ENCODE peak calls at places on chromosome 10, in eight cellular contexts. E is AG04449; Y is PC-3; S is coronary artery; P is HFFc6; T is activated CD8-positive, alpha-beta T cell treated with anti-CD3 and anti-CD28 coated beads for 36 hours; R is tibial nerve; F is IMR-90. B is an unnamed sample.

GRCh38 chr10:63494951-63495350 is 26.2 kb upstream of the REEP3 start:
- DNase-seq in E (no peak), Y (no peak), S (no peak), P (no peak), T (no peak), R (no peak), F (no peak), B (no peak)

GRCh38 chr10:126242352-126243260 is 145.7 kb downstream of the ADAM12 start:
- DNase-seq in E (peak), Y (no peak), S (peak), P (peak), T (no peak), R (no peak), F (peak), B (peak)

GRCh38 chr10:64110079-64110478 is 588.9 kb downstream of the REEP3 start:
- DNase-seq in E (no peak), Y (peak), S (no peak), P (no peak), T (no peak), R (no peak), F (no peak), B (no peak)

GRCh38 chr10:84668186-84668763 is 339.9 kb downstream of the CCSER2 start:
- DNase-seq in E (no peak), Y (no peak), S (no peak), P (no peak), T (no peak), R (no peak), F (no peak), B (no peak)

GRCh38 chr10:101525848-101526247 is 62.2 kb downstream of the POLL start:
- DNase-seq in E (no peak), Y (no peak), S (no peak), P (no peak), T (no peak), R (no peak), F (no peak), B (no peak)

GRCh38 chr10:118481871-118482270 is 113.6 kb downstream of the PRLHR start:
- DNase-seq in E (no peak), Y (peak), S (no peak), P (no peak), T (no peak), R (no peak), F (no peak), B (no peak)

GRCh38 chr10:105885495-105885894 is 1244.4 kb downstream of the SORCS3 start:
- DNase-seq in E (no peak), Y (no peak), S (no peak), P (no peak), T (no peak), R (no peak), F (no peak), B (no peak)

GRCh38 chr10:111990734-111991133 is 192.8 kb downstream of the GPAM start:
- DNase-seq in E (no peak), Y (no peak), S (no peak), P (no peak), T (no peak), R (no peak), F (no peak), B (no peak)

GRCh38 chr10:59268460-59268859 is 92.0 kb downstream of the PHYHIPL start:
- DNase-seq in E (no peak), Y (no peak), S (no peak), P (no peak), T (no peak), R (no peak), F (no peak), B (no peak)

DNA sequence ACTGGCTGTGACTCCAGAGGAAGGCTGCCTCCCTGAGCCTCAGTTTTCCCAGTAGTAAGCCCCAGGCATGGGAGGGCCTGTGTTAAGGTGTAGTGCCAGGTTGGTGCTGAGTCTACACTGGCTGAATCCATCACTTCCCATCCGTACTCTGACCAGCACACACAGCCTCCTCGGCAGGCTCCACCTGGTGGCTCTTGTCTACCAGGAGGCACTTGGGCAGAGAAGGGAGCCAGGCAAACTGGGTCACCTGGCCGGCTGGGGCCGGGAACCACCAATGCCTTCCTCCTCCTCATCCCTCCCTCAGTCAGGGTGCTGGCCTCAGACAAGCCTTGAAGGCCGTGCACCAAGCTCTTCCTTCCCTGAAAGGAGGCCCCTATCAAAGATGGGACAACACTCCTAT is 75.7 kb downstream of the CHST15 start:
- DNase-seq in E (no peak), Y (no peak), S (no peak), P (no peak), T (no peak), R (no peak), F (no peak), B (no peak)
- TF ChIP-seq CTCF in E (no peak), Y (no peak), S (no peak), P (no peak), T (no peak), R (no peak), F (no peak), B (no peak)

GRCh38 chr10:277963-278362 is 142.7 kb downstream of the ZMYND11 start:
- DNase-seq in E (no peak), Y (no peak), S (no peak), P (no peak), T (no peak), R (no peak), F (no peak), B (no peak)

GRCh38 chr10:279232-279631 is 144.0 kb downstream of the ZMYND11 start:
- DNase-seq in E (no peak), Y (no peak), S (no peak), P (no peak), T (no peak), R (no peak), F (no peak), B (no peak)

GRCh38 chr10:282294-283139 is 147.3 kb downstream of the ZMYND11 start:
- DNase-seq in E (peak), Y (peak), S (no peak), P (peak), T (no peak), R (no peak), F (peak), B (no peak)

GRCh38 chr10:278707-279106 is 143.5 kb downstream of the ZMYND11 start:
- DNase-seq in E (no peak), Y (no peak), S (no peak), P (no peak), T (no peak), R (no peak), F (no peak), B (no peak)

GRCh38 chr10:279655-280054 is 144.4 kb downstream of the ZMYND11 start:
- DNase-seq in E (no peak), Y (no peak), S (no peak), P (no peak), T (no peak), R (no peak), F (no peak), B (no peak)
- TF ChIP-seq CTCF in E (no peak), Y (peak), S (no peak), P (no peak), T (no peak), R (no peak), F (no peak), B (no peak)

DNA sequence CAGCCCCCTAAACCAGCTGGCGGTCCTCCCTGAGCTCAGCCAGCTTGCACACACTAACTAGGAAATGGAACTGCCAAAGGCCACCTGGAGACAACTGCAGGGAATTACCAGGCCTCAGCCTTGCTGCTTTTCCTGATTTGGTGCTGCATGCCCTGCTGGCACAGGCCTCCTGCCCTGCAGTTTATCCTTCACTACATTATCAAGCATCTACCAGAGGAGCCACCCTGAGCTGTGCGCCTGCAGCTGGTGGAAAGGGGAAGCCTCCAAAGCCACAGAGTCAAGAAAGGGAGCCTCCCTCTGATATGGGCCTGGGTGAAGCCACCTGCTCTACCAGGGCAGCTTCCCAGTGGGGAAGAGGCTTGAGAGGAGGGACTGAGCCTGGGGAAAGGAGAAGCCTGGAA is 139.8 kb downstream of the GRID1 start:
- DNase-seq in E (no peak), Y (no peak), S (no peak), P (no peak), T (no peak), R (no peak), F (no peak), B (no peak)
- TF ChIP-seq CTCF in E (no peak), Y (no peak), S (no peak), P (no peak), T (no peak), R (no peak), F (no peak), B (no peak)

GRCh38 chr10:122112625-122113160 is 123.7 kb downstream of the TACC2 start:
- DNase-seq in E (peak), Y (peak), S (peak), P (peak), T (no peak), R (peak), F (peak), B (peak)

GRCh38 chr10:122114156-122114747 is 125.3 kb downstream of the TACC2 start:
- DNase-seq in E (no peak), Y (peak), S (peak), P (no peak), T (no peak), R (peak), F (peak), B (no peak)

GRCh38 chr10:122115874-122116273 is 126.9 kb downstream of the TACC2 start:
- DNase-seq in E (no peak), Y (no peak), S (no peak), P (no peak), T (no peak), R (no peak), F (no peak), B (no peak)

GRCh38 chr10:122112021-122112616 is 123.2 kb downstream of the TACC2 start:
- DNase-seq in E (no peak), Y (peak), S (no peak), P (peak), T (no peak), R (peak), F (peak), B (no peak)

DNA sequence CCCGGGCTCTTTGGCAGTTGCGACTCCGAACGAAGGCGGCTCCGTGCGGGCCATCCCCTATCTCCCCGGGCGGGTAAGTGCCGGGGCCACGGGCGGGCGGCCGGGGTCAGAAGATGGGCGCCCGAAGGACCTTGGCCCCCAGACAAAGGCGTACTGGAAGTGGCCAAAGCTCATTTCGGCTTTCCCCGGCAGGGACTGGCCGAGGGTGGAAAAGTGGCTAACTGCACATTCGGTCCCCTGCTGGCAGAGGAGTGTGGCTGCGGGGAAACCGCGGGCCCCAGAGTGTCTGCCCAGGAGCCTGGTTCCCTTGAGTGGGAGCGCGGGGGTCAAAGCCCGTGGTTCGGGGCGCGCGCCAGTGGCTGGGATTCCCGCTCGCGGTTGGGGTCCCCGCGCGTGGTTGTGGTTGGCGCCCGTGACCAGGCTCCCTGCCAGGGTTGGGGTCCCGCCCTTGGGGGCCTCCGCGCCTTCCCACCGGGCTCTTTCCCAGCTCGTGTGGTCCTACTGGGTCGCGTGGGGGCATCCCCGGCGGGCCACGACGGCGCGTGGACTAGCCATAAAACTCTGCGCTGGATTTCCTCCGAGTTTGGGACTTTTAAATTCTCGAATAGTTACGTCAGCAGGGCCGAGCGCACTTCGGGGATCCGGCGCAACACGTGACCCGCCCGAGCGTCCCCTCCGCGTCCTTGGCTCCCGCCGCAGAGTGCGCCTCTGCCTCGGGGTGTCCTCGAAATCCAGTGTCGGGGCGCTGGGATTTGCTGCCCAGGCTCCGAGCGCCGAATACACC is 124.4 kb downstream of the TACC2 start:
- DNase-seq in E (no peak), Y (peak), S (peak), P (peak), T (peak), R (peak), F (peak), B (no peak)
- TF ChIP-seq CTCF in E (peak), Y (peak), S (no peak), P (peak), T (no peak), R (peak), F (peak), B (peak)

GRCh38 chr10:76732306-76732705 is 905.3 kb downstream of the KCNMA1 start:
- DNase-seq in E (no peak), Y (no peak), S (no peak), P (no peak), T (no peak), R (no peak), F (no peak), B (no peak)
- TF ChIP-seq CTCF in E (no peak), Y (no peak), S (no peak), P (no peak), T (no peak), R (no peak), F (no peak), B (no peak)

B was measured in AG09319.